ENCODE peak calls at places on chromosome 1, in six cellular contexts. D is AG04450, W is stomach, P is IMR-90, Z is psoas muscle, V is fibroblast of lung. T is an unnamed sample.

GRCh38 chr1:177228721-177229088 is 57.9 kb downstream of the BRINP2 start:
- DNase-seq in D (no peak), W (no peak), P (peak; percentile 50), Z (no peak), V (peak; percentile 45), T (no peak)

GRCh38 chr1:11518791-11519628 is 40.1 kb downstream of the DISP3 start:
- DNase-seq in D (no peak), W (no peak), P (no peak), Z (no peak), V (no peak), T (no peak)

GRCh38 chr1:178746345-178746744 is 21.3 kb downstream of the RALGPS2 start:
- DNase-seq in D (no peak), W (no peak), P (no peak), Z (no peak), V (no peak), T (no peak)

GRCh38 chr1:185816460-185816859 is 82.3 kb downstream of the HMCN1 start:
- DNase-seq in D (no peak), W (no peak), P (peak; percentile 47), Z (no peak), V (peak; percentile 47), T (no peak)

GRCh38 chr1:47182681-47183235 is 7.1 kb downstream of the PDZK1IP1 start:
- DNase-seq in D (no peak), W (no peak), P (no peak), Z (no peak), V (no peak), T (no peak)

GRCh38 chr1:53581476-53581875 is 122.3 kb downstream of the DMRTB1 start:
- DNase-seq in D (no peak), W (no peak), P (no peak), Z (no peak), V (no peak), T (no peak)

GRCh38 chr1:46133946-46134345 is 1.5 kb upstream of the PIK3R3 start:
- DNase-seq in D (no peak), W (no peak), P (no peak), Z (no peak), V (no peak), T (no peak)

GRCh38 chr1:201448981-201449380 is 20.0 kb downstream of the PHLDA3 start:
- DNase-seq in D (no peak), W (no peak), P (no peak), Z (no peak), V (no peak), T (no peak)

GRCh38 chr1:173527151-173527826 is 50.2 kb downstream of the PRDX6 start:
- DNase-seq in D (no peak), W (no peak), P (no peak), Z (peak; percentile 29), V (no peak), T (peak; percentile 11)

GRCh38 chr1:72119491-72119890 is 162.8 kb downstream of the NEGR1 start:
- DNase-seq in D (no peak), W (no peak), P (no peak), Z (no peak), V (no peak), T (no peak)
- H3K27ac ChIP-seq in D (no peak overlapping the region), W (no peak overlapping the region), P (no peak overlapping the region), Z (no peak overlapping the region), V (no peak overlapping the region), T (no peak overlapping the region)

GRCh38 chr1:23980006-23980724 is at the start of gene SRSF10:
- DNase-seq in D (peak; percentile 97), W (peak; percentile 98), P (peak; percentile 99), Z (peak; percentile 97), V (peak; percentile 97), T (peak; percentile 97)

GRCh38 chr1:23979387-23980005 is 631 bp downstream of the SRSF10 start:
- DNase-seq in D (no peak), W (no peak), P (no peak), Z (no peak), V (no peak), T (peak; percentile 8)

GRCh38 chr1:23977854-23978191 is 2.3 kb downstream of the SRSF10 start:
- DNase-seq in D (no peak), W (no peak), P (no peak), Z (no peak), V (peak; percentile 20), T (no peak)

GRCh38 chr1:23978825-23979224 is 1.3 kb downstream of the SRSF10 start:
- DNase-seq in D (no peak), W (no peak), P (no peak), Z (no peak), V (no peak), T (no peak)

DNA sequence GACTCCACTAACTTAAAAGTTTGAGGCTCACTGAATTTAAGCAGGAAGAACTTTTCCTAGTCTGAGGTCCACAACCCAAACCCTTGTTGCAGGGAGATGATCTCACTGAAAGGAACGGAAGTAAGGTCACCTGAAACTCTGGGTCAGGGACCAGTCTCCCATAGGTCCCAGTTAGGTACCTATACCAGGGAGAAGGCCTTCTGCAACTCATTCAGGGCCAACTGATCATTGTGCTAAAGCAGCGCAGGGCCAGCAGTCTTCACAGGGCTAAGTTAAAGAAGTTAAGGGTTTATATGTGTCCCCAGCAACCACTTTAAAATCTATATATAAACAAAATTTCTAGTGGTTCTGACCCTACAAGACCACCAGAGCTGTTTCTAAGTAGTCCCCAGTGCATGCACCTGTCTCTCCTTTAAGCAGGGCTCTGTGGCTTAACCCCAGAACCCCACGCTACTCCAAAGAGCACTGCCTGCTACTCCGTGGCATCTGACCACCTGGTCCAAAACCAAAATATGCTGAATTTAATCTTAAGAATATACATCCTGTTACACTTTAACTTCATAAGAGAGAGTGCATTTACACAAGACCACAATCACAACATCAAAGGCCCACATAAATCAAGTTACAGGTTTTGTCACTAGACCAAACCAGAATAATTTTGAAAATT is 2.8 kb downstream of the SRSF10 start:
- DNase-seq in D (no peak), W (no peak), P (no peak), Z (no peak), V (no peak), T (no peak)
- H3K4me3 ChIP-seq in D (peak overlapping the region; percentile 10), W (no peak overlapping the region), P (no peak overlapping the region), Z (peak overlapping the region; percentile 88), V (no peak overlapping the region), T (no peak overlapping the region)

DNA sequence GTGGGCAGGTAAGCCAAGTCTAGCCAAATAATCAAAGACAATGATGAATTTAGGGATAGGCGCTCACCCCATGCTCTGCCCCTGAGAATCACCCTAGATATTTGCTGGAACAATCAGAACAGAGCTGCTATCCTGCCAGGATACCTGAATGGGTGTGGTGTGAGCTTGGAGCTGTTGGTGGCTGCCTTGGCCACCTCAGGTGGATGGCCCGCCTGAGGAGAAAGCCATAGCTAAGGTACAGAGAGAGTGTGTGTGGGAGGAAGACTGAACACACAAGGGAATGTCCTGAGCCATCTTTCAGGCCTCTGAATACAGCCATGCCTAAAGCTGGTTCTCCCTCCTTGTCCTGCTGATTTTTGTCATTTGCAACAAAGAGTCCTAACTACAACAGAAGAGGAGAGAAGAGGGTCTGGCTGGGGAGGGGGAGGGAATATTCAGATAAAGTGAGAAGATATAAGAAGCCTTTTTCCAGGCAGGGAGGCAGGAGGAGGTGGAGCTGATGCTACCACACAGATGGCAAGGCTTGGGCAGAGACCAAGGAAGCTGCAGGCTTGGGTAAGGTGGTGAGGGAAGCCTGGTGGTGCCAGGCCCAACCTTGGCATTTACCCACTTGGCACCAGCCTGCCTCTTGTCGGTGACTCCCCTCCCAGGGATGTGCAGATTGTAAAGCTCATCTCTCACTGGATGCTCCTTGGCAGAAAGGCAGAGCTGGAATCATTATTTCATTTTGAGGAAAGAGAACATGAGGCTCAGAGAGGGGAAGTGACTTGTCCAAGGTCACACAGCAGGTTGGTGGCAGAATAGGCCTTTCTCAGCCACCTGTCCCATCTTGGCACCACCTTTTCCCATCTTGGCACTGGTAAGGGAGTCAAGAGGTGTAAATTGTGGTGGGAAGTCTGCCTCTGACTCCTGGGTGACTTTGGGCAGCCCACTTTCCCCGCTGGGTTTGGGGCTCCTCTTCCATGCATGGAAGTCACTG is 49.7 kb downstream of the NKAIN1 start:
- DNase-seq in D (no peak), W (no peak), P (no peak), Z (no peak), V (no peak), T (no peak)
- H3K27me3 ChIP-seq in D (peaks cover 18% of the 10 kb centered on the region), W (no peaks in the 10 kb centered on the region), P (peaks cover 40% of the 10 kb centered on the region), Z (no peaks in the 10 kb centered on the region), V (peaks cover 16% of the 10 kb centered on the region), T (peaks cover 6% of the 10 kb centered on the region)

GRCh38 chr1:7383671-7384070 is 387.4 kb upstream of the VAMP3 start:
- DNase-seq in D (no peak), W (no peak), P (no peak), Z (no peak), V (no peak), T (no peak)
- H3K27ac ChIP-seq in D (no peak overlapping the region), W (no peak overlapping the region), P (no peak overlapping the region), Z (no peak overlapping the region), V (no peak overlapping the region), T (no peak overlapping the region)

GRCh38 chr1:214446772-214447556 is 104.4 kb downstream of the PTPN14 start:
- DNase-seq in D (peak; percentile 71), W (peak; percentile 62), P (peak; percentile 93), Z (no peak), V (peak; percentile 98), T (peak; percentile 89)

GRCh38 chr1:214447557-214447871 is 103.9 kb downstream of the PTPN14 start:
- DNase-seq in D (no peak), W (no peak), P (no peak), Z (no peak), V (peak; percentile 64), T (no peak)

GRCh38 chr1:214445846-214446614 is 105.4 kb downstream of the PTPN14 start:
- DNase-seq in D (peak; percentile 84), W (no peak), P (peak; percentile 96), Z (no peak), V (peak; percentile 98), T (peak; percentile 40)

GRCh38 chr1:214445201-214445600 is 106.2 kb downstream of the PTPN14 start:
- DNase-seq in D (no peak), W (no peak), P (no peak), Z (no peak), V (peak; percentile 54), T (no peak)

DNA sequence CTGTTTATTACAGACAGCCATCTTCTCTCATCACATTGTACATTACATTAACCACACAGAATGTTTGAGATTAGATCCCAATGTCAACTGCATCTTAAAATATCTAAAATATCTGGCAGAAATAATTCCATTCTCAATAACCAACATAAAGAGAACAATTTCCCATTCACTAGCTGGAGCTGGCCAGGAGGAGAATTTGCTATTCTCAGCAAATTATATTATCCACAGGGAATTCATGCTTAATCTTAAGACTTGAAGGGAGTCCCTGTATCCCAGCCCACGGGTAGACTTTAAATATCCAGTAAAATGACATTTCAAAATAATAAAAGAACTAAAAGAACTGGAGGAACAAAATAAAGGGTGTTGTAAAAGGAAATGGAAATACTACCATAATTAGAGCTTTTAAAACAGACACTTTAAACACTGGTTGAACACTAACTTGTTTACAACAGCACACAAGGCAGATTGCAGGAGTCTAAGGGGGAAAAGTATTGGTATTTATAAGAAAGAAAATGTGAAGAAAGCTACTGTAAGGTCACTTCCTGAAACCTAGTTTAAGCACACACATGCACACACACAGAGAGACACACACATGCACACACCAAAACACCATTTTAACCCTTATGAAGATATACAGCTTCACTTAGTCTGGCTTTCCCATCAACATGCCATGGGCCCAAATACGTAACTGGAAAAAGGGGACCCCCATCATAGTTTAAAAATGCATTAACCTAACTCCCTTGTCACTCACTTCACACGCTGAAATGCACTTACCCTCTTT is 107.1 kb downstream of the PTPN14 start:
- DNase-seq in D (no peak), W (no peak), P (no peak), Z (no peak), V (no peak), T (no peak)
- H3K4me3 ChIP-seq in D (no peak overlapping the region), W (no peak overlapping the region), P (no peak overlapping the region), Z (no peak overlapping the region), V (no peak overlapping the region), T (no peak overlapping the region)

T was measured in brain microvascular endothelial cell.